ENCODE peak calls at places on chromosomes 2 and 18, in five cellular contexts. A is EL; Q is NCI-H2029; W is stimulated activated CD4-positive, alpha-beta T cell treated with anti-CD3 and anti-CD28 coated beads, TNF-alpha, amount 100 ng/mL, for 4 hours; S is substantia nigra. O is an unnamed sample.

GRCh38 chr18:76399613-76400391 is 95.2 kb downstream of the ZNF516 start:
- DNase-seq in W (no peak), Q (no peak), A (no peak), S (no peak), O (no peak)

GRCh38 chr2:159441182-159441581 is 154.7 kb upstream of the WDSUB1 start:
- DNase-seq in S (no peak), W (no peak), A (no peak), Q (no peak), O (no peak)

GRCh38 chr2:223594259-223594658 is 7.9 kb downstream of the SCG2 start:
- DNase-seq in S (no peak), A (no peak), Q (no peak), W (no peak), O (no peak)

GRCh38 chr2:213848631-213849030 is 562.2 kb upstream of the VWC2L start:
- DNase-seq in A (no peak), S (no peak), W (no peak), Q (peak), O (no peak)

GRCh38 chr2:132437852-132438649 is 21.4 kb downstream of the GPR39 start:
- DNase-seq in W (no peak), Q (no peak), S (no peak), A (no peak), O (no peak)

GRCh38 chr18:44518666-44519065 is 162.0 kb upstream of the SETBP1 start:
- DNase-seq in W (no peak), S (no peak), A (no peak), Q (no peak), O (no peak)

GRCh38 chr2:26185304-26185928 is 12.5 kb downstream of the GAREM2 start:
- DNase-seq in A (no peak), S (no peak), Q (no peak), W (no peak), O (no peak)

GRCh38 chr2:101850991-101851390 is 140.8 kb upstream of the IL1R2 start:
- DNase-seq in S (no peak), Q (no peak), W (no peak), A (no peak), O (no peak)

GRCh38 chr2:162063281-162063680 is 10.7 kb downstream of the DPP4 start:
- DNase-seq in Q (no peak), W (no peak), S (no peak), A (no peak), O (no peak)

GRCh38 chr2:96146881-96147592 is 1.8 kb upstream of the DUSP2 start:
- DNase-seq in S (no peak), W (no peak), Q (no peak), A (peak), O (peak)

GRCh38 chr2:42048318-42049251 is 764 bp downstream of the PKDCC start:
- DNase-seq in Q (peak), A (peak), W (no peak), S (no peak), O (no peak)

GRCh38 chr2:65128297-65129190 is 1.4 kb downstream of the RAB1A start:
- DNase-seq in A (peak), Q (no peak), S (no peak), W (no peak), O (peak)

GRCh38 chr2:106065268-106065982 is 128.7 kb downstream of the UXS1 start:
- DNase-seq in A (no peak), W (no peak), Q (no peak), S (no peak), O (no peak)

GRCh38 chr18:59994357-59994756 is 94.6 kb downstream of the PMAIP1 start:
- DNase-seq in W (no peak), Q (no peak), S (no peak), A (peak), O (peak)

GRCh38 chr2:45943231-45944044 is 292.0 kb downstream of the PRKCE start:
- DNase-seq in A (no peak), S (no peak), W (no peak), Q (no peak), O (no peak)

GRCh38 chr2:17272170-17272569 is 246.1 kb downstream of the RAD51AP2 start:
- DNase-seq in Q (no peak), S (no peak), W (no peak), A (no peak), O (no peak)

GRCh38 chr2:207113403-207113802 is 52.3 kb downstream of the KLF7 start:
- DNase-seq in Q (no peak), W (no peak), A (no peak), S (no peak), O (no peak)

GRCh38 chr2:177693658-177694334 is 301.2 kb downstream of the AGPS start:
- DNase-seq in A (no peak), Q (no peak), S (no peak), W (no peak), O (no peak)

GRCh38 chr2:29405707-29406106 is 290.5 kb downstream of the CLIP4 start:
- DNase-seq in W (no peak), A (peak), S (no peak), Q (no peak), O (no peak)